ENCODE peak calls at places on chromosomes 4 and X, in six cellular contexts. O is PC-3, E is astrocyte, L is IMR-90, C is neural progenitor cell, H is fibroblast of lung. Y is an unnamed sample.

GRCh38 chr4:80206541-80207171 is 9.4 kb downstream of the PRDM8 start:
- DNase-seq in L (peak; percentile 60), C (no peak), O (no peak), H (no peak), E (no peak), Y (peak; percentile 45)

GRCh38 chrX:73851014-73852009 is 288.3 kb downstream of the CHIC1 start:
- DNase-seq in O (no peak), H (no peak), L (peak; percentile 96), C (no peak), E (peak; percentile 93), Y (no peak)

GRCh38 chr4:73844352-73844751 is 7.9 kb downstream of the CXCL6 start:
- DNase-seq in H (peak; percentile 69), L (peak; percentile 66), C (no peak), E (peak; percentile 78), O (peak; percentile 95), Y (peak; percentile 57)

GRCh38 chr4:56316011-56316650 is 71.2 kb downstream of the AASDH start:
- DNase-seq in L (no peak), C (no peak), E (no peak), H (no peak), O (no peak), Y (no peak)

GRCh38 chr4:76984788-76985211 is 35.2 kb downstream of the SEPTIN11 start:
- DNase-seq in L (peak; percentile 100), E (peak; percentile 100), C (peak; percentile 41), O (peak; percentile 61), H (peak; percentile 100), Y (peak; percentile 77)

GRCh38 chr4:2943364-2944090 is 19.7 kb downstream of the NOP14 start:
- DNase-seq in C (no peak), H (no peak), E (no peak), L (no peak), O (no peak), Y (no peak)

GRCh38 chr4:184392321-184392720 is 82.0 kb downstream of the IRF2 start:
- DNase-seq in E (no peak), L (no peak), C (no peak), O (no peak), H (no peak), Y (no peak)

GRCh38 chrX:153755136-153755535 is 8.9 kb upstream of the PLXNB3 start:
- DNase-seq in H (no peak), O (no peak), C (no peak), E (no peak), L (no peak), Y (no peak)

GRCh38 chr4:61200195-61200990 is at the start of gene ADGRL3:
- DNase-seq in E (peak; percentile 44), L (peak; percentile 6), H (peak; percentile 50), C (peak; percentile 95), O (no peak), Y (no peak)

GRCh38 chr4:144357970-144358369 is 217.5 kb upstream of the GYPA start:
- DNase-seq in H (no peak), O (no peak), E (no peak), L (no peak), C (no peak), Y (no peak)

GRCh38 chrX:139559383-139560042 is 29.0 kb downstream of the F9 start:
- DNase-seq in E (peak; percentile 34), C (peak; percentile 75), L (peak; percentile 43), H (peak; percentile 62), O (peak; percentile 78), Y (peak; percentile 26)

GRCh38 chr4:55633903-55634302 is 2.2 kb downstream of the NMU start:
- DNase-seq in C (peak; percentile 26), H (no peak), L (no peak), O (no peak), E (no peak), Y (no peak)

GRCh38 chr4:152369903-152370296 is 166.0 kb downstream of the FBXW7 start:
- DNase-seq in E (no peak), H (peak; percentile 28), O (peak; percentile 24), L (peak; percentile 24), C (no peak), Y (peak; percentile 34)

GRCh38 chrX:119228506-119229290 is 7.4 kb upstream of the PGRMC1 start:
- DNase-seq in L (peak; percentile 88), H (peak; percentile 85), C (no peak), E (peak; percentile 90), O (peak; percentile 87), Y (peak; percentile 40)

GRCh38 chr4:104989363-104989762 is 157.3 kb upstream of the TET2 start:
- DNase-seq in H (peak; percentile 33), O (peak; percentile 4), E (peak; percentile 76), C (no peak), L (peak; percentile 41), Y (no peak)

GRCh38 chr4:4720671-4721070 is 138.8 kb upstream of the MSX1 start:
- DNase-seq in C (no peak), E (no peak), O (no peak), L (no peak), H (no peak), Y (no peak)

GRCh38 chrX:44872319-44872816 is 620 bp upstream of the KDM6A start:
- DNase-seq in O (peak; percentile 24), C (no peak), L (peak; percentile 4), H (no peak), E (no peak), Y (peak; percentile 45)

GRCh38 chrX:86133761-86134160 is 14.5 kb upstream of the DACH2 start:
- DNase-seq in C (no peak), E (no peak), L (peak; percentile 34), H (peak; percentile 43), O (no peak), Y (peak; percentile 4)

GRCh38 chrX:40064055-40064597 is 33.6 kb downstream of the BCOR start:
- DNase-seq in L (no peak), O (no peak), E (no peak), H (no peak), C (no peak), Y (no peak)

GRCh38 chr4:703336-704197 is 2.1 kb upstream of the PCGF3 start:
- DNase-seq in E (no peak), L (no peak), H (no peak), C (no peak), O (no peak), Y (no peak)

GRCh38 chrX:69083361-69083760 is 81.9 kb downstream of the PJA1 start:
- DNase-seq in H (no peak), E (no peak), C (no peak), O (no peak), L (no peak), Y (no peak)

GRCh38 chrX:69080912-69081465 is 84.3 kb downstream of the PJA1 start:
- DNase-seq in O (no peak), H (no peak), L (no peak), E (no peak), C (no peak), Y (no peak)

GRCh38 chrX:69082055-69082752 is 83.0 kb downstream of the PJA1 start:
- DNase-seq in E (no peak), C (no peak), O (no peak), H (no peak), L (no peak), Y (no peak)

GRCh38 chrX:69083785-69084184 is 81.5 kb downstream of the PJA1 start:
- DNase-seq in O (no peak), L (no peak), H (no peak), E (no peak), C (no peak), Y (no peak)

DNA sequence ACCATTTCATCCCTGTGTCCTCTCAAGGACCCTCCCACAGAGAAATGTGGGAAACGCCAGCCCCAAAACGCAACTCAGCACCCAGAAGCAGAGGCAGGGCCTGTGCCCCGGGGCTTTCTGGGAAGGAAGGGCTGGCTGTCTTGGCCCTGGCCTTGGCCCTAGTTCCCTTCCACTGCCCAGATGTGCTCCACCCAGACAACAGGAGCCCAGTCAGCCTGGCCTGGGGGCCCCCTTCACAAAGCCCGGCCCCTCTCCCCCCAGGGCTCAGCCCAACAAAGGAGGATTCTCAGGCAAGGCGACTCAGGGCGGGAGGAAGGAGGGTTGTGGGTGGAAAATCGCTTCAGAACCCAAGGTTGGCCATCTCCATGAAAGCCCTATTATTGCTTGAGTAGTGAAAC is 82.5 kb downstream of the PJA1 start:
- DNase-seq in C (no peak), O (no peak), L (no peak), H (no peak), E (no peak), Y (no peak)
- H3K4me2 ChIP-seq in C (no peak overlapping the region), O (no peak overlapping the region), L (no peak overlapping the region), H (no peak overlapping the region), E (no peak overlapping the region), Y (no peak overlapping the region)

DNA sequence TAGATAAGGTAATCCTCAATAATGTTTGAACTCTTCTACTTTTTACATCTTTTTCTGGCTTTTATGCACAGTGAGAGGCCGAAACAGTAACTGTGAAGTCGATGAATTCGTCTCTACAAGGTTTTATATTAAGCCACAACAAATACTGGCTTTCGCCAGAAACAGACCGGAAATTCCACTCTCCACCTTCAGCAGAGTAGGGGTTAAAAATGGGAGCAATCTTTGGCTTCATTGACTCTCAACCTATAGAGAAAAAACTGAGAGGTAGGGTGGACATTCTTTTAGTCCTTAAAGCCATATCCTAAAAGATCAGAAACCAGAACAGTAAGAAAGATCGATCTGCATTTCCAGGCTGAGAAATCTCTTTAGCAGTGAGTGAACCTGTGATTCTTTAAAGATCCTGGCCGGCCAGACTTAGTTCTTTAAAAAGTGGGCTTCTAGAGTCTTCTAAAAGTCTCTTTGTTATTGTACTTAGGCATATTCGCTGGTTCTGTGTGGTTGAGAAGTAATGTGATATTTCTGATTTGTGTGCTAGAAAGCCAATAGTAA is 1.9 kb downstream of the HSPA4L start:
- DNase-seq in E (no peak), H (no peak), C (no peak), L (no peak), O (no peak), Y (peak; percentile 7)
- H3K4me3 ChIP-seq in E (no peak overlapping the region), H (peak overlapping the region; percentile 75), C (no peak overlapping the region), L (no peak overlapping the region), O (peak overlapping the region; percentile 77), Y (no peak overlapping the region)

GRCh38 chr4:172751550-172751949 is 417.1 kb upstream of the GALNT7 start:
- DNase-seq in H (no peak), C (no peak), L (no peak), E (no peak), O (no peak), Y (no peak)
- H3K9ac ChIP-seq in H (no peak overlapping the region), C (no peak overlapping the region), L (no peak overlapping the region), E (no peak overlapping the region), O (no peak overlapping the region), Y (no peak overlapping the region)

GRCh38 chr4:40912455-40913055 is 162.8 kb downstream of the NSUN7 start:
- DNase-seq in C (no peak), E (no peak), O (no peak), L (peak; percentile 71), H (no peak), Y (no peak)

GRCh38 chr4:40916880-40917279 is 167.1 kb downstream of the NSUN7 start:
- DNase-seq in O (peak; percentile 23), E (no peak), C (peak; percentile 44), H (no peak), L (no peak), Y (peak; percentile 42)

GRCh38 chr4:40915318-40916217 is 165.8 kb downstream of the NSUN7 start:
- DNase-seq in C (peak; percentile 29), O (no peak), L (peak; percentile 57), E (peak; percentile 67), H (no peak), Y (no peak)

GRCh38 chr4:40918330-40918729 is 168.6 kb downstream of the NSUN7 start:
- DNase-seq in O (peak; percentile 65), E (peak; percentile 53), L (peak; percentile 84), H (peak; percentile 88), C (no peak), Y (peak; percentile 36)

DNA sequence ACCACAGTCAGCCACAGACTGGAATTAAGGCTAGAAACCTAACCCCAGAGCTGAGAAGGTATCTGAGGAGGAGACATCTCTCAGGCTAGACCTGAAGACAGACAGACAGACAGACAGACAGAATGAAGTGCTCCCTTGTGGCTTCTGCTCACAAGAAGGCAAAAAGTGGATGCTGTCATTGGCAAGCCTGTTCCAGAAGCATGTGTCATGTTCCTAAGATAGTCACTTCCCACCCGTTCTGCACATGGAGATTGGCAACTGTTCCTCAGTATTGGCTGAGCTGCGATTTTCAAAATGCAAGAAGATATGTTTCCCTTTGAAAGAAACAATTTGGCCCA is 166.4 kb downstream of the NSUN7 start:
- DNase-seq in L (peak; percentile 77), C (no peak), E (peak; percentile 84), H (peak; percentile 47), O (no peak), Y (no peak)
- H3K4me2 ChIP-seq in L (no peak overlapping the region), C (no peak overlapping the region), E (peak overlapping the region; percentile 54), H (no peak overlapping the region), O (no peak overlapping the region), Y (no peak overlapping the region)

Y was measured in endothelial cell of umbilical vein.